ENCODE peak calls at places on chromosomes 3 and 15, in six cellular contexts. L, B, D, I, Q and S are unnamed samples.
A peak's percentile ranks its signal among the peaks of the same experiment; 100 is the strongest.

GRCh38 chr3:120147072-120147871 is 53.0 kb upstream of the GSK3B start:
- DNase-seq in L (peak; percentile 25), B (peak; percentile 41), D (no peak), I (no peak), Q (no peak), S (peak; percentile 84)

GRCh38 chr3:123816673-123817207 is 67.4 kb downstream of the MYLK start:
- DNase-seq in L (no peak), B (no peak), D (no peak), I (no peak), Q (no peak), S (no peak)

GRCh38 chr3:11588338-11588737 is 55.4 kb downstream of the VGLL4 start:
- DNase-seq in L (no peak), B (no peak), D (no peak), I (no peak), Q (no peak), S (no peak)

GRCh38 chr3:41846850-41847249 is 115.1 kb downstream of the ULK4 start:
- DNase-seq in L (no peak), B (no peak), D (no peak), I (no peak), Q (no peak), S (no peak)

GRCh38 chr3:186517218-186517617 is 27.0 kb downstream of the CRYGS start:
- DNase-seq in L (no peak), B (no peak), D (no peak), I (no peak), Q (no peak), S (no peak)

GRCh38 chr15:26771917-26772587 is 814 bp downstream of the GABRB3 start:
- DNase-seq in L (no peak), B (no peak), D (peak; percentile 17), I (no peak), Q (no peak), S (no peak)

GRCh38 chr3:9041626-9042025 is 78.4 kb upstream of the RAD18 start:
- DNase-seq in L (no peak), B (no peak), D (no peak), I (no peak), Q (no peak), S (no peak)

GRCh38 chr3:66489577-66489976 is 11.2 kb downstream of the LRIG1 start:
- DNase-seq in L (no peak), B (no peak), D (no peak), I (no peak), Q (no peak), S (no peak)

GRCh38 chr3:127208483-127209100 is 15.7 kb downstream of the PRR23E start:
- DNase-seq in L (no peak), B (peak; percentile 20), D (no peak), I (no peak), Q (no peak), S (no peak)

GRCh38 chr3:152564454-152564853 is 270.5 kb upstream of the P2RY1 start:
- DNase-seq in L (no peak), B (no peak), D (no peak), I (no peak), Q (peak; percentile 16), S (no peak)

GRCh38 chr3:56862352-56863062 is 60.8 kb upstream of the ARHGEF3 start:
- DNase-seq in L (peak; percentile 76), B (no peak), D (no peak), I (no peak), Q (peak; percentile 79), S (no peak)

GRCh38 chr3:158434412-158435038 is 136.5 kb upstream of the MLF1 start:
- DNase-seq in L (peak; percentile 77), B (peak; percentile 45), D (peak; percentile 58), I (peak; percentile 37), Q (peak; percentile 69), S (peak; percentile 88)

GRCh38 chr3:177787279-177788041 is 590.2 kb upstream of the TBL1XR1 start:
- DNase-seq in L (no peak), B (no peak), D (no peak), I (no peak), Q (no peak), S (no peak)

GRCh38 chr3:67790043-67790442 is 135.6 kb upstream of the SUCLG2 start:
- DNase-seq in L (peak; percentile 68), B (peak; percentile 75), D (peak; percentile 36), I (peak; percentile 23), Q (peak; percentile 54), S (peak; percentile 82)

GRCh38 chr3:48268381-48268935 is 27.6 kb downstream of the ZNF589 start:
- DNase-seq in L (no peak), B (no peak), D (no peak), I (no peak), Q (no peak), S (no peak)

GRCh38 chr3:30894521-30895289 is at the start of gene GADL1:
- DNase-seq in L (peak; percentile 8), B (peak; percentile 54), D (peak; percentile 27), I (no peak), Q (peak; percentile 38), S (no peak)
- H2AFZ ChIP-seq in L (peak within 1 kb of the TSS; percentile 75), B (no peak within 1 kb of the TSS), D (peak within 1 kb of the TSS; percentile 81), I (peak within 1 kb of the TSS; percentile 70), Q (no peak within 1 kb of the TSS), S (no peak within 1 kb of the TSS)

GRCh38 chr3:50171540-50172301 is 16.6 kb downstream of the SEMA3F start:
- DNase-seq in L (no peak), B (no peak), D (no peak), I (no peak), Q (no peak), S (no peak)

GRCh38 chr3:50172615-50173220 is 17.6 kb downstream of the SEMA3F start:
- DNase-seq in L (no peak), B (no peak), D (no peak), I (no peak), Q (no peak), S (no peak)

GRCh38 chr3:50174517-50174895 is 16.9 kb upstream of the GNAT1 start:
- DNase-seq in L (no peak), B (no peak), D (no peak), I (no peak), Q (no peak), S (no peak)

GRCh38 chr3:50174947-50175524 is 16.4 kb upstream of the GNAT1 start:
- DNase-seq in L (no peak), B (no peak), D (no peak), I (no peak), Q (no peak), S (no peak)

GRCh38 chr3:50173685-50174516 is 17.5 kb upstream of the GNAT1 start:
- DNase-seq in L (no peak), B (no peak), D (no peak), I (no peak), Q (no peak), S (peak; percentile 63)
- H2AFZ ChIP-seq in L (no peak overlapping the region), B (no peak overlapping the region), D (no peak overlapping the region), I (no peak overlapping the region), Q (no peak overlapping the region), S (peak overlapping the region; percentile 75)

DNA sequence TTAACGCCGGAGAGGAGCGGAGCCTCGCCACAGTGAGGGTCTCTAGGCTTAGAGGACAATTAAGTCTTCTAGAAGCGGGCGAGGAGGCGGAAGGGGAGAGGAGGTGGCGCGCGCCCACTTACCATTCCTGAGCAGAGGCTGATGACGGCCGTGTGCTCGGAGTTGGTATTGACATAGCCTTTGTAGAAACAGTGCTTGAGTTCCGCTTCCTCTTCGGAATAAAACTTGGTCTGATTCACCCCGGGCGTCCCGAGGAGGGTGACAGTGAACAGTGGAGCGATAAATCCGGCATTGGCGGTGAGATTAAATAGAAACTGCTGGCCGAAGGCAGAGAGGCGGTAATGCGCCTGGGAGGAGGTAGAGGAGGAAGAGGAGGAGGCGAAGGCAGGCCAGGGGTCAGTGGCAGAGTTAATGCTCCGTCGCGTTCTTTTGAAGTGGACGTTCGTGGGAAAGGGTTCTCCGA is 1.3 kb downstream of the ADAMTS9 start:
- DNase-seq in L (peak; percentile 77), B (no peak), D (peak; percentile 63), I (no peak), Q (peak; percentile 88), S (no peak)
- H2AFZ ChIP-seq in L (peak overlapping the region; percentile 92), B (no peak overlapping the region), D (peak overlapping the region; percentile 92), I (peak overlapping the region; percentile 90), Q (peak overlapping the region; percentile 32), S (no peak overlapping the region)

GRCh38 chr3:114453296-114453888 is 159.6 kb downstream of the TIGIT start:
- DNase-seq in L (peak; percentile 7), B (no peak), D (no peak), I (no peak), Q (no peak), S (no peak)

GRCh38 chr3:114450008-114450596 is 156.3 kb downstream of the TIGIT start:
- DNase-seq in L (no peak), B (no peak), D (no peak), I (no peak), Q (no peak), S (no peak)

GRCh38 chr3:114452176-114452744 is 158.4 kb downstream of the TIGIT start:
- DNase-seq in L (peak; percentile 15), B (no peak), D (no peak), I (no peak), Q (no peak), S (no peak)

GRCh38 chr3:114451051-114451451 is 157.2 kb downstream of the TIGIT start:
- DNase-seq in L (no peak), B (no peak), D (no peak), I (no peak), Q (no peak), S (no peak)

DNA sequence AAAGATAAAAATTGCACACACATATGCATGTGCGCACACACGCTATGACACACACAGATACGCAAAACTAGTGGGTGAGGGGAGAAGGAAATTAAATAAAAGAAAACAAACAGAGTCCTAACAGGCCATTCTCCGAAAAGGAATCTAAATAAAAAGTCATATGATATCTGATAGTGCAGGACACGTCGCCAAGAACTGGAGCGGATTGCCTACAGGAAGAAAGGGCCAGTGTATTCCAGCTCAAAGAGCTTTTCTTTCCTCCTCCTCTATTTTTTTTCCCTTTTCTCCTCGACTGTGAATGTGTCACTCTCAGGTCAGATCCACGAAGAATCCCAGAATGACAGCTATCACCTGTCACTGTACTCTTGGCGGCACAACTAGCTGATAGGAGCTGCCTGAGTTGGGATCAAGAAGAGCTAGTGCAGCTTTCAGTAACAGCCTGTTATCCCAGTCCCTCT is 157.8 kb downstream of the TIGIT start:
- DNase-seq in L (peak; percentile 66), B (no peak), D (no peak), I (no peak), Q (no peak), S (no peak)
- H2AFZ ChIP-seq in L (no peak overlapping the region), B (no peak overlapping the region), D (no peak overlapping the region), I (no peak overlapping the region), Q (no peak overlapping the region), S (no peak overlapping the region)

GRCh38 chr3:155608237-155608636 is 136.6 kb downstream of the PLCH1 start:
- DNase-seq in L (no peak), B (no peak), D (no peak), I (no peak), Q (no peak), S (no peak)
- H2AFZ ChIP-seq in L (no peak overlapping the region), B (no peak overlapping the region), D (no peak overlapping the region), I (no peak overlapping the region), Q (no peak overlapping the region), S (no peak overlapping the region)

GRCh38 chr3:87197531-87197930 is 29.6 kb upstream of the CHMP2B start:
- DNase-seq in L (no peak), B (no peak), D (no peak), I (no peak), Q (no peak), S (no peak)
- H2AFZ ChIP-seq in L (no peak overlapping the region), B (no peak overlapping the region), D (no peak overlapping the region), I (no peak overlapping the region), Q (no peak overlapping the region), S (no peak overlapping the region)

GRCh38 chr3:108428580-108428979 is 81.8 kb downstream of the MYH15 start:
- DNase-seq in L (no peak), B (no peak), D (no peak), I (no peak), Q (no peak), S (no peak)
- H2AFZ ChIP-seq in L (no peak overlapping the region), B (no peak overlapping the region), D (peak overlapping the region; percentile 37), I (no peak overlapping the region), Q (no peak overlapping the region), S (no peak overlapping the region)

GRCh38 chr3:128421439-128421836 is 45.3 kb downstream of the DNAJB8 start:
- DNase-seq in L (no peak), B (no peak), D (no peak), I (no peak), Q (no peak), S (no peak)
- H2AFZ ChIP-seq in L (no peak overlapping the region), B (no peak overlapping the region), D (no peak overlapping the region), I (no peak overlapping the region), Q (no peak overlapping the region), S (no peak overlapping the region)